ENCODE peak calls at places on chromosomes 4 and X, in ten cellular contexts. P is thoracic aorta; C is colonic mucosa; Y is tibial artery; I is heart right ventricle; K is endodermal cell; V is IMR-90; E is astrocyte; W is A549; F is CD8-positive, alpha-beta T cell. B is an unnamed sample.

GRCh38 chr4:14827111-14827510 is 175.2 kb upstream of the CPEB2 start:
- DNase-seq in C (no peak), I (no peak), Y (no peak), F (no peak), W (no peak), P (no peak), V (peak; percentile 2), E (no peak), K (no peak), B (no peak)

GRCh38 chr4:41957634-41958033 is 22.4 kb downstream of the TMEM33 start:
- DNase-seq in P (no peak), K (no peak), V (peak; percentile 5), Y (no peak), W (peak; percentile 35), E (no peak), C (no peak), F (no peak), I (no peak), B (no peak)

GRCh38 chrX:154467556-154467955 is 9.5 kb downstream of the PLXNA3 start:
- DNase-seq in W (no peak), Y (no peak), E (no peak), K (no peak), F (no peak), V (no peak), P (no peak), I (no peak), C (no peak), B (no peak)

GRCh38 chr4:102477657-102478056 is 23.5 kb upstream of the NFKB1 start:
- DNase-seq in Y (no peak), E (no peak), F (no peak), W (no peak), P (no peak), I (no peak), K (no peak), V (peak; percentile 52), C (no peak), B (no peak)

GRCh38 chr4:80079255-80079923 is 6.4 kb upstream of the ANTXR2 start:
- DNase-seq in W (no peak), K (no peak), F (no peak), Y (no peak), E (no peak), I (no peak), C (no peak), P (no peak), V (no peak), B (no peak)

GRCh38 chr4:6468376-6468775 is 4.0 kb downstream of the PPP2R2C start:
- DNase-seq in Y (no peak), P (no peak), K (peak; percentile 24), F (no peak), C (no peak), I (no peak), E (no peak), W (no peak), V (no peak), B (peak; percentile 16)

GRCh38 chrX:48613502-48614160 is 16.3 kb downstream of the WDR13 start:
- DNase-seq in I (no peak), P (no peak), E (peak; percentile 6), Y (no peak), V (peak; percentile 38), K (no peak), F (no peak), W (no peak), C (no peak), B (no peak)

GRCh38 chr4:110310795-110311194 is 112.4 kb upstream of the ELOVL6 start:
- DNase-seq in C (no peak), F (no peak), W (peak; percentile 11), Y (no peak), K (no peak), P (no peak), I (no peak), V (no peak), E (no peak), B (no peak)

GRCh38 chr4:76634239-76634638 is 199.2 kb downstream of the SHROOM3 start:
- DNase-seq in W (no peak), P (no peak), V (peak; percentile 65), K (no peak), C (no peak), Y (no peak), E (peak; percentile 77), F (no peak), I (no peak), B (no peak)

GRCh38 chrX:39253551-39253950 is 452.3 kb downstream of the MID1IP1 start:
- DNase-seq in C (no peak), I (no peak), K (no peak), W (no peak), P (no peak), Y (no peak), E (peak; percentile 20), V (no peak), F (no peak), B (no peak)

GRCh38 chr4:38675167-38676121 is 11.4 kb downstream of the KLF3 start:
- DNase-seq in P (peak; percentile 63), Y (peak; percentile 89), I (peak; percentile 85), F (peak; percentile 87), E (peak; percentile 68), K (peak; percentile 93), V (peak; percentile 88), W (peak; percentile 73), C (peak; percentile 93), B (peak; percentile 88)

GRCh38 chr4:687048-687974 is 1.6 kb downstream of the SLC49A3 start:
- DNase-seq in W (peak; percentile 87), K (peak; percentile 79), C (peak; percentile 92), E (peak; percentile 75), P (peak; percentile 70), V (peak; percentile 77), Y (peak; percentile 94), I (peak; percentile 90), F (no peak), B (peak; percentile 97)

GRCh38 chrX:151984891-151985290 is 10.4 kb upstream of the GABRE start:
- DNase-seq in C (no peak), F (no peak), W (no peak), E (no peak), V (no peak), P (no peak), Y (no peak), K (no peak), I (no peak), B (no peak)

GRCh38 chr4:24754586-24754985 is 40.8 kb upstream of the SOD3 start:
- DNase-seq in P (no peak), W (peak; percentile 29), Y (no peak), C (no peak), E (no peak), K (no peak), V (no peak), I (no peak), F (no peak), B (no peak)

GRCh38 chr4:123024710-123025109 is 102.3 kb upstream of the NUDT6 start:
- DNase-seq in K (no peak), P (no peak), F (no peak), E (no peak), W (no peak), I (no peak), C (no peak), Y (no peak), V (no peak), B (no peak)

GRCh38 chr4:26406346-26406975 is 83.8 kb downstream of the CCKAR start:
- DNase-seq in W (no peak), Y (no peak), E (no peak), V (peak; percentile 36), I (no peak), C (no peak), F (no peak), K (peak; percentile 56), P (no peak), B (no peak)

GRCh38 chrX:45621356-45622041 is 420.8 kb upstream of the DIPK2B start:
- DNase-seq in C (no peak), K (no peak), E (peak; percentile 77), P (no peak), W (no peak), V (peak; percentile 80), I (no peak), F (no peak), Y (no peak), B (no peak)
- H3K27ac ChIP-seq in C (no peak overlapping the region), K (no peak overlapping the region), E (peak overlapping the region; percentile 84), P (peak overlapping the region; percentile 90), W (no peak overlapping the region), V (peak overlapping the region; percentile 78), I (no peak overlapping the region), F (no peak overlapping the region), Y (peak overlapping the region; percentile 81), B (no peak overlapping the region)

GRCh38 chr4:111792592-111792991 is 352.7 kb upstream of the FAM241A start:
- DNase-seq in W (no peak), E (no peak), C (no peak), K (no peak), Y (no peak), V (no peak), P (no peak), I (no peak), F (no peak), B (no peak)

GRCh38 chr4:111789901-111790640 is 355.2 kb upstream of the FAM241A start:
- DNase-seq in V (no peak), C (no peak), P (no peak), I (no peak), E (no peak), K (no peak), F (no peak), Y (no peak), W (no peak), B (no peak)

GRCh38 chr4:111793686-111794085 is 351.6 kb upstream of the FAM241A start:
- DNase-seq in C (no peak), F (no peak), E (no peak), V (no peak), P (no peak), K (no peak), W (no peak), Y (no peak), I (no peak), B (no peak)

GRCh38 chr4:111788046-111788642 is 357.1 kb upstream of the FAM241A start:
- DNase-seq in K (peak; percentile 84), V (no peak), F (no peak), E (no peak), W (no peak), P (no peak), C (no peak), I (no peak), Y (no peak), B (no peak)
- H3K4me3 ChIP-seq in K (peak overlapping the region; percentile 19), V (no peak overlapping the region), F (no peak overlapping the region), E (peak overlapping the region; percentile 10), W (no peak overlapping the region), P (no peak overlapping the region), C (no peak overlapping the region), I (no peak overlapping the region), Y (peak overlapping the region; percentile 1), B (no peak overlapping the region)

DNA sequence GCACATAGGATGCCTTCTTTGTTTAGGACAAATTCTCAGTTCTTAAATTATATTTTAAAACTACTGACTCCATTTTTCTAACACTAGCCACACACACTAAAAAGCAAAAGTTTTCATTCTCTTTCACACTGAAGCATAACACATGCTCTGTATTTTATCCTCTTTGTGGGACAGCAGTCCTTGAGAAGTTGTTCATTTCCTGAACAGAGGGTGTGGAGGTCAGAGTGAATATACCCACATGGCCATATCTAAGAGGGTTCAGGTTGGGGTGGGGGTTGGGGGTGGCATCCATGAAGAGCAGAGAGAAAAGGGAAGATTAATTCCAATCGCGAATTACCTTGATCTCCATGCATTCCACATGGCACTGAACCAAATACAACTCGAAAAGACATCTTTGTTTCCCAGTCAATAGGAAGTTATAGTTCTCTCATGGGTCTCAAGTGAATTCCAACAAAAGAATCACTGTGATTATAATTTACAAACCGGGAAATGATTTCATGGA is 26.8 kb upstream of the AMELX start:
- DNase-seq in P (no peak), W (no peak), F (no peak), E (no peak), V (no peak), K (no peak), I (no peak), Y (no peak), C (no peak), B (no peak)
- H3K27ac ChIP-seq in P (peak overlapping the region; percentile 35), W (no peak overlapping the region), F (no peak overlapping the region), E (no peak overlapping the region), V (no peak overlapping the region), K (no peak overlapping the region), I (peak overlapping the region; percentile 56), Y (peak overlapping the region; percentile 46), C (no peak overlapping the region), B (peak overlapping the region; percentile 50)

GRCh38 chrX:72130762-72131231 is 918 bp downstream of the RTL5 start:
- DNase-seq in Y (no peak), C (no peak), K (peak; percentile 64), I (no peak), F (no peak), V (no peak), E (no peak), P (no peak), W (no peak), B (no peak)
- H3K4me3 ChIP-seq in Y (peak overlapping the region; percentile 67), C (peak overlapping the region; percentile 26), K (peak overlapping the region; percentile 74), I (peak overlapping the region; percentile 54), F (no peak overlapping the region), V (peak overlapping the region; percentile 52), E (peak overlapping the region; percentile 33), P (peak overlapping the region; percentile 78), W (peak overlapping the region; percentile 66), B (peak overlapping the region; percentile 49)